ENCODE peak calls at places on chromosomes 7 and 10, in eight cellular contexts. G is fibroblast of lung; Q is NT2/D1; R is left cardiac atrium; I is iPS DF 6.9; L is cardiac fibroblast; Z is spleen; A is activated CD8-positive, alpha-beta memory T cell treated with anti-CD3 and anti-CD28 coated beads, Interleukin-2, amount 50 U/mL, for 4 hours. S is an unnamed sample.

GRCh38 chr10:102869290-102870198 is at the start of gene AS3MT:
- DNase-seq in Q (no peak), I (peak; percentile 43), R (peak; percentile 60), G (no peak), L (no peak), Z (peak; percentile 76), A (no peak), S (peak; percentile 86)

GRCh38 chr7:78571292-78571691 is 772.7 kb downstream of the PHTF2 start:
- DNase-seq in L (no peak), G (no peak), Q (no peak), I (no peak), R (no peak), A (no peak), Z (no peak), S (no peak)

GRCh38 chr10:119412831-119413737 is 129.4 kb downstream of the RGS10 start:
- DNase-seq in I (no peak), Z (no peak), G (peak; percentile 65), R (no peak), Q (no peak), A (no peak), L (peak; percentile 28), S (peak; percentile 94)

GRCh38 chr7:2626498-2627117 is 5.2 kb upstream of the TTYH3 start:
- DNase-seq in Q (no peak), Z (no peak), A (no peak), R (peak; percentile 73), I (no peak), G (peak; percentile 56), L (peak; percentile 80), S (no peak)

GRCh38 chr10:61464461-61465215 is 11.5 kb upstream of the TMEM26 start:
- DNase-seq in R (no peak), I (no peak), Z (no peak), L (peak; percentile 87), A (no peak), Q (no peak), G (peak; percentile 81), S (peak; percentile 32)

GRCh38 chr7:4774804-4775280 is 581 bp upstream of the AP5Z1 start:
- DNase-seq in Q (no peak), L (peak; percentile 85), R (no peak), A (no peak), G (peak; percentile 79), I (no peak), Z (peak; percentile 90), S (peak; percentile 97)

GRCh38 chr7:27802977-27803376 is 63.0 kb downstream of the TAX1BP1 start:
- DNase-seq in L (peak; percentile 77), A (no peak), Z (no peak), G (peak; percentile 65), R (no peak), Q (no peak), I (no peak), S (no peak)

GRCh38 chr7:156816943-156817572 is 75.9 kb downstream of the LMBR1 start:
- DNase-seq in G (peak; percentile 56), A (no peak), Z (no peak), L (peak; percentile 58), I (no peak), R (no peak), Q (no peak), S (no peak)

GRCh38 chr10:83968052-83968451 is 171.3 kb upstream of the GHITM start:
- DNase-seq in R (no peak), G (no peak), Q (no peak), A (no peak), L (no peak), Z (no peak), I (no peak), S (no peak)

GRCh38 chr7:30874656-30875317 is 36.9 kb upstream of the AQP1 start:
- DNase-seq in G (no peak), R (no peak), L (peak; percentile 13), Z (no peak), Q (no peak), A (no peak), I (no peak), S (no peak)

GRCh38 chr10:111531690-111532089 is 454.9 kb downstream of the ADRA2A start:
- DNase-seq in I (no peak), R (no peak), L (no peak), Z (no peak), A (no peak), G (no peak), Q (no peak), S (no peak)

GRCh38 chr10:98411768-98412167 is 3.2 kb downstream of the PYROXD2 start:
- DNase-seq in G (peak; percentile 80), Q (no peak), L (peak; percentile 15), I (no peak), Z (no peak), R (no peak), A (no peak), S (no peak)

GRCh38 chr10:34024708-34025425 is 690.4 kb upstream of the NRP1 start:
- DNase-seq in Q (peak; percentile 9), Z (no peak), G (no peak), A (no peak), I (no peak), L (peak; percentile 63), R (no peak), S (peak; percentile 43)

GRCh38 chr7:130593033-130593432 is 75.5 kb downstream of the COPG2 start:
- DNase-seq in A (no peak), L (no peak), Z (no peak), Q (no peak), G (peak; percentile 2), R (no peak), I (no peak), S (peak; percentile 13)

GRCh38 chr7:148637094-148637493 is 46.5 kb downstream of the C7orf33 start:
- DNase-seq in A (no peak), G (no peak), I (no peak), R (no peak), Z (no peak), L (no peak), Q (no peak), S (no peak)

GRCh38 chr10:7945469-7946187 is 108.9 kb upstream of the GATA3 start:
- DNase-seq in Z (no peak), R (no peak), I (no peak), L (peak; percentile 67), Q (no peak), A (no peak), G (peak; percentile 62), S (peak; percentile 47)

GRCh38 chr10:22230331-22230833 is 12.6 kb upstream of the EBLN1 start:
- DNase-seq in L (peak; percentile 67), I (no peak), A (peak; percentile 18), R (no peak), Z (no peak), Q (no peak), G (peak; percentile 74), S (peak; percentile 68)

GRCh38 chr10:124259139-124259825 is 159.4 kb downstream of the OAT start:
- DNase-seq in A (no peak), R (no peak), G (peak; percentile 16), I (no peak), Z (peak; percentile 59), Q (no peak), L (peak; percentile 27), S (peak; percentile 36)

GRCh38 chr10:119502214-119502613 is 40.3 kb downstream of the RGS10 start:
- DNase-seq in L (no peak), G (no peak), R (no peak), Z (peak; percentile 89), Q (no peak), I (no peak), A (peak; percentile 77), S (peak; percentile 65)

GRCh38 chr7:12066561-12066960 is 144.5 kb upstream of the TMEM106B start:
- DNase-seq in Q (no peak), I (no peak), L (peak; percentile 29), Z (no peak), R (no peak), G (no peak), A (no peak), S (no peak)

GRCh38 chr7:151595702-151596340 is 76.1 kb upstream of the RHEB start:
- DNase-seq in A (no peak), R (no peak), Z (no peak), G (no peak), I (no peak), L (no peak), Q (no peak), S (no peak)

GRCh38 chr10:22697101-22697500 is 17.3 kb downstream of the PIP4K2A start:
- DNase-seq in Z (no peak), I (no peak), A (no peak), R (no peak), Q (no peak), G (no peak), L (no peak), S (no peak)

GRCh38 chr10:13690281-13690825 is 103.6 kb downstream of the PRPF18 start:
- DNase-seq in A (no peak), L (no peak), G (no peak), R (no peak), I (no peak), Z (peak; percentile 31), Q (no peak), S (no peak)

GRCh38 chr10:43250925-43251663 is 15.8 kb downstream of the RASGEF1A start:
- DNase-seq in A (no peak), Q (no peak), G (no peak), I (no peak), R (peak; percentile 8), L (no peak), Z (peak; percentile 58), S (peak; percentile 48)

GRCh38 chr10:86232646-86233045 is 133.9 kb downstream of the GRID1 start:
- DNase-seq in I (no peak), Q (peak; percentile 40), Z (no peak), G (no peak), R (no peak), L (no peak), A (no peak), S (no peak)

S was measured in osteoblast.